ENCODE peak calls at places on chromosomes 3 and 15, in five cellular contexts. R is thoracic aorta, L is mammary epithelial cell, Y is cardiac muscle cell, K is MM.1S. F is an unnamed sample.

GRCh38 chr3:128618398-128618726 is 32.3 kb downstream of the RPN1 start:
- DNase-seq in R (no peak), L (no peak), Y (no peak), K (no peak), F (no peak)

GRCh38 chr3:43248194-43248593 is 38.1 kb upstream of the SNRK start:
- DNase-seq in R (no peak), L (no peak), Y (no peak), K (no peak), F (peak; percentile 66)

GRCh38 chr15:76942331-76942730 is 10.8 kb downstream of the RCN2 start:
- DNase-seq in R (no peak), L (no peak), Y (no peak), K (no peak), F (no peak)

GRCh38 chr3:129087138-129087702 is 26.6 kb downstream of the GP9 start:
- DNase-seq in R (peak; percentile 25), L (peak; percentile 16), Y (no peak), K (no peak), F (no peak)

GRCh38 chr3:60086811-60087210 is 1037.0 kb upstream of the CFAP20DC start:
- DNase-seq in R (no peak), L (peak; percentile 16), Y (no peak), K (no peak), F (no peak)

GRCh38 chr3:37739579-37740290 is 121.9 kb upstream of the CTDSPL start:
- DNase-seq in R (no peak), L (no peak), Y (peak; percentile 87), K (no peak), F (no peak)

GRCh38 chr3:152556731-152557254 is 278.1 kb upstream of the P2RY1 start:
- DNase-seq in R (no peak), L (peak; percentile 28), Y (peak; percentile 7), K (no peak), F (no peak)

GRCh38 chr3:183631715-183632114 is 3.7 kb upstream of the KLHL24 start:
- DNase-seq in R (no peak), L (no peak), Y (no peak), K (no peak), F (no peak)

GRCh38 chr3:16173696-16174355 is 654 bp upstream of the GALNT15 start:
- DNase-seq in R (no peak), L (no peak), Y (no peak), K (no peak), F (peak; percentile 76)

GRCh38 chr3:34676431-34676830 is 878.0 kb downstream of the PDCD6IP start:
- DNase-seq in R (no peak), L (no peak), Y (no peak), K (no peak), F (no peak)

GRCh38 chr3:66822059-66823009 is 175.8 kb upstream of the KBTBD8 start:
- DNase-seq in R (peak; percentile 5), L (peak; percentile 55), Y (peak; percentile 78), K (peak; percentile 78), F (no peak)

GRCh38 chr15:69071265-69071664 is 56.8 kb downstream of the NOX5 start:
- DNase-seq in R (no peak), L (no peak), Y (no peak), K (no peak), F (no peak)

GRCh38 chr3:30544811-30545210 is 61.6 kb upstream of the TGFBR2 start:
- DNase-seq in R (no peak), L (peak; percentile 94), Y (no peak), K (no peak), F (peak; percentile 71)

GRCh38 chr3:73508330-73508954 is 116.3 kb downstream of the PDZRN3 start:
- DNase-seq in R (no peak), L (peak; percentile 45), Y (peak; percentile 87), K (peak; percentile 71), F (no peak)

GRCh38 chr3:4993276-4994143 is 14.3 kb downstream of the BHLHE40 start:
- DNase-seq in R (no peak), L (peak; percentile 63), Y (no peak), K (no peak), F (no peak)

GRCh38 chr15:40764766-40765136 is 883 bp downstream of the GCHFR start:
- DNase-seq in R (no peak), L (no peak), Y (peak; percentile 22), K (no peak), F (no peak)

GRCh38 chr15:29838352-29839010 is 16.2 kb upstream of the TJP1 start:
- DNase-seq in R (no peak), L (peak; percentile 66), Y (no peak), K (no peak), F (no peak)

GRCh38 chr15:29844290-29844903 is 22.1 kb upstream of the TJP1 start:
- DNase-seq in R (no peak), L (peak; percentile 90), Y (no peak), K (no peak), F (no peak)

GRCh38 chr15:29842290-29842689 is 20.0 kb upstream of the TJP1 start:
- DNase-seq in R (no peak), L (no peak), Y (no peak), K (no peak), F (no peak)

GRCh38 chr15:29840928-29841327 is 18.7 kb upstream of the TJP1 start:
- DNase-seq in R (no peak), L (no peak), Y (peak; percentile 88), K (no peak), F (no peak)

GRCh38 chr15:29840054-29840453 is 17.8 kb upstream of the TJP1 start:
- DNase-seq in R (no peak), L (no peak), Y (no peak), K (no peak), F (no peak)
- TF ChIP-seq CTCF in R (no peak), L (no peak), Y (no peak), K (no peak), F (no peak)

DNA sequence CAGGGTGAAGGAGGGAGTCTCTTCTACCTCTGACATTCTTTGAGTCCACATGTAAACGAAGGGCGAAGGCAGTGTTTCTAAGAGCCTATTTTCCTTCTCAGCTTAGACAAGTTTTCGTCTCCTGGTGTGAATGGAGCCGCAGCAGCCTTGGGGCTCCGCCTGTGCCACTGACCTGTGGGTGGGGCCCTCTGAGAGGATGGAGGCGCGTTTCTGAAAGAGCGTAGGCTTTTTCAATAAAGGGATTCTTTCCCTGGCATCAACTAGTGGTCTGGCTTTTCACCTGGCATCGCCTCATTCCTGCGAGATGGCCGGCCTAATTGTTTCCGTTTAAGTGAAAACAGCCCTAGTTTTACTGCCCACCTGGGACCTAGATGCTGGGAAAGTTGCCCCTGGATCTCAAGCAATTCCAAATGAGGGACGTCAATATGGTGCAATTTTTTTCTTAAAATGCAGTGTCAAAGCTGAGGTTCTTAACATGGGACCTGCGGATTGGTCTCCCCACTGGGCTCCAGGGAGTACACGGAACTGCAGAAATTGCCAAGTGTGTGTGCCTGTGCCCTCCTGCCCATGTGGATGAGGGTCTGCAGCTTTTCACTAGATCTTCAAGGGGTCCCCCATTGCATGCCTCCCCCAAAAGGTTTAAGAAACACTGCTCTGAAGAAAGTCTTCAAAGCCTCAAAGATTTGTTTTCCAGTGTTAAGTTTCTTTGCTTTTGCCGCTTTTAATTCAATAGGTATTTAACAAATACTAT is 969 bp downstream of the GLDN start:
- DNase-seq in R (no peak), L (no peak), Y (no peak), K (no peak), F (no peak)
- H3K4me3 ChIP-seq in R (peak overlapping the region; percentile 77), L (peak overlapping the region; percentile 37), Y (peak overlapping the region; percentile 46), K (no peak overlapping the region), F (no peak overlapping the region)

GRCh38 chr15:93030430-93031102 is 58.4 kb downstream of the RGMA start:
- DNase-seq in R (peak; percentile 41), L (peak; percentile 62), Y (peak; percentile 73), K (peak; percentile 48), F (no peak)
- TF ChIP-seq CTCF in R (peak; percentile 85), L (peak; percentile 87), Y (peak; percentile 87), K (peak; percentile 84), F (peak; percentile 84)

DNA sequence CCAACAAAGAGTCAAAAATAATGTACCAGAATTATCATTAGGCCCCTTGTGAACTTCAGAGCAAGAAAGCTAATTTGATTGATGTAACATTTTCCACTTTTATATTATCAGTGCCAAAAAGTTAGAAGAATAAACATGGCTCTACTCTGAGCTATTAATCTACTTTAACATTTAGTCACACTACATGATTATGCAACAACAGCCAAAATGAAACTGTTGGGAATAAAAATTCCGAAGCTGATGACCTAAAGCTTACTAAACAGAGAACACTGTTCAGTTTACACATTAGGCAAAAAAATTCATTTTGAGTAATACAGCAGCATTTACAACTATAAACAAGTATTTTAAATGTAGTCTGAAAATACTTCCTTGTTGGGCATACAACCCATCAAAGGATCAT is 1134.1 kb downstream of the EPHA3 start:
- DNase-seq in R (no peak), L (peak; percentile 60), Y (no peak), K (no peak), F (no peak)
- H3K4me3 ChIP-seq in R (no peak overlapping the region), L (no peak overlapping the region), Y (no peak overlapping the region), K (no peak overlapping the region), F (no peak overlapping the region)